ENCODE peak calls at places on chromosomes 1 and 21, in five cellular contexts. T is epithelial cell of esophagus, S is AG04450, R is lung, O is GM23338. M is an unnamed sample.

GRCh38 chr1:192445849-192446489 is 129.2 kb downstream of the RGS21 start:
- DNase-seq in T (peak), R (peak), O (peak), S (peak), M (no peak)

GRCh38 chr1:181134543-181135461 is 46.3 kb downstream of the IER5 start:
- DNase-seq in T (peak), R (no peak), S (peak), O (no peak), M (peak)

GRCh38 chr1:7455796-7456568 is 315.1 kb upstream of the VAMP3 start:
- DNase-seq in O (no peak), T (no peak), R (no peak), S (no peak), M (no peak)

GRCh38 chr1:151135433-151136385 is 10.7 kb downstream of the SEMA6C start:
- DNase-seq in O (peak), R (no peak), S (no peak), T (no peak), M (no peak)

GRCh38 chr1:108575241-108575850 is 15.4 kb downstream of the EEIG2 start:
- DNase-seq in S (no peak), R (no peak), O (no peak), T (no peak), M (no peak)

GRCh38 chr21:24444736-24445135 is 1162.5 kb downstream of the MRPL39 start:
- DNase-seq in S (no peak), T (no peak), R (no peak), O (no peak), M (no peak)

GRCh38 chr1:154851392-154852177 is 18.5 kb downstream of the KCNN3 start:
- DNase-seq in S (no peak), R (no peak), T (no peak), O (peak), M (no peak)

GRCh38 chr1:63891211-63891610 is 117.4 kb downstream of the ROR1 start:
- DNase-seq in T (no peak), S (no peak), R (no peak), O (peak), M (no peak)

GRCh38 chr1:93701619-93702018 is 20.0 kb upstream of the BCAR3 start:
- DNase-seq in O (no peak), R (no peak), S (peak), T (peak), M (peak)

GRCh38 chr1:205567716-205568115 is 63.2 kb downstream of the CDK18 start:
- DNase-seq in R (no peak), S (no peak), T (no peak), O (peak), M (no peak)

GRCh38 chr1:149844096-149844495 is 55.3 kb upstream of the BOLA1 start:
- DNase-seq in T (peak), O (peak), R (no peak), S (no peak), M (peak)

GRCh38 chr1:149844650-149845255 is 54.6 kb upstream of the BOLA1 start:
- DNase-seq in R (no peak), O (peak), T (no peak), S (no peak), M (no peak)

GRCh38 chr1:149846600-149847466 is 52.5 kb upstream of the BOLA1 start:
- DNase-seq in S (no peak), R (no peak), T (no peak), O (peak), M (no peak)

GRCh38 chr1:149845416-149845815 is 54.0 kb upstream of the BOLA1 start:
- DNase-seq in O (peak), R (no peak), T (no peak), S (no peak), M (no peak)

GRCh38 chr1:149846042-149846441 is 53.3 kb upstream of the BOLA1 start:
- DNase-seq in O (no peak), R (no peak), T (no peak), S (no peak), M (no peak)
- H3K4me3 ChIP-seq in O (peak), R (no peak), T (no peak), S (no peak), M (no peak)

GRCh38 chr1:1419812-1420653 is 1.0 kb downstream of the ANKRD65 start:
- DNase-seq in O (peak), S (no peak), T (no peak), R (no peak), M (no peak)
- H3K4me3 ChIP-seq in O (peak), S (no peak), T (peak), R (peak), M (peak)

DNA sequence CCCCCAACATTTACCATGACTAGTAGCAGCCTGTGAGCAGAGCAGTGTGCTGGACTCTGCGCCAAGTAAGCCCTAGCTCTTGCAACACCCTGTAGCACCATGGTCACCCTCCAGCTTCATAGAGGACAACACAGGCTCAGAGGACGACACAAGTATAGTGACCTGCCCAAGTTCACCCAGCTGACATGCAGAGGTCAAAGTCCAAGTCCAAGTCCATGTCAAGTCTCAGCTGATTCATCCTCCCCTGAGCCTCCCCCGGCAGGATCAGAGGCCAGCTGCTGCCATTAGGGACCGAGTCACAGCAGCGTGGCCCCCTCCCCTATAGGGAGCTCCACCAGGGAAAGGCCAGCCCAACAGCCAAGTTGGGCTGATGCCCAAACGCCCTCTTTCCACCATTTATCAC is 15.9 kb downstream of the SDC3 start:
- DNase-seq in T (no peak), O (no peak), R (no peak), S (no peak), M (no peak)
- H3K4me3 ChIP-seq in T (no peak), O (no peak), R (no peak), S (no peak), M (no peak)

DNA sequence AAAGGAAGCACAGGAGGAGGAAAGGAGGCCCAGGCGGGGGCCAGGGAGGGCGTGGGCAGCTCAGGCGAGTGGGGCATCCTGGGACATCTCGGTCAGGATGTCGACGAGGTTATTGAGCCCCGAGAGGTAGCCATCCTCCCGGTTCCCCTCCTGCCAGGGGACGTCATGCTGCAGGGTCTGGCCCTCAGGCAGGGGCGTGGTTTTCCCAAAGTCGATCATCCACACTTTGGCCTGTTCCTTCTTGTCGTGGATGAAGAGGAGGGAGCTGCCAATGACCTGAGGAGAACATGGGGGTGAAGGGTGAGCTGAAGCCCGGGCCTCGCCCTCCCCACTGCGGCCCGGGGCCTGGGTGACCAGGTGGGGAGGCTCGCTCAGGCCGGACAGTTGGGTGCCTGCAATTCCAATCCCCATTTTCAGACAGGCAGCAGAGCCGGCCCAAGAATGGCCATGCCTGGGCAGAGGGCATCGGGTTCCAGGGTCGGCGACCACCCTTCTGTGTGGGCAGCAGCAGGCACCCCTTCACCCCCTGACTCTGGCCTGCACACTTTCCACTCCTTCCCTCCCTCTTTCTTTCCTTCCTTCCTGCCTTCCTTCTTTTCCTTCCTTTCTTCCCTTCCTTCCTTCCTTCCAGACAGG is 86.2 kb downstream of the STUM start:
- DNase-seq in O (no peak), R (no peak), S (no peak), T (no peak), M (no peak)
- H3K4me3 ChIP-seq in O (no peak), R (no peak), S (no peak), T (no peak), M (no peak)

DNA sequence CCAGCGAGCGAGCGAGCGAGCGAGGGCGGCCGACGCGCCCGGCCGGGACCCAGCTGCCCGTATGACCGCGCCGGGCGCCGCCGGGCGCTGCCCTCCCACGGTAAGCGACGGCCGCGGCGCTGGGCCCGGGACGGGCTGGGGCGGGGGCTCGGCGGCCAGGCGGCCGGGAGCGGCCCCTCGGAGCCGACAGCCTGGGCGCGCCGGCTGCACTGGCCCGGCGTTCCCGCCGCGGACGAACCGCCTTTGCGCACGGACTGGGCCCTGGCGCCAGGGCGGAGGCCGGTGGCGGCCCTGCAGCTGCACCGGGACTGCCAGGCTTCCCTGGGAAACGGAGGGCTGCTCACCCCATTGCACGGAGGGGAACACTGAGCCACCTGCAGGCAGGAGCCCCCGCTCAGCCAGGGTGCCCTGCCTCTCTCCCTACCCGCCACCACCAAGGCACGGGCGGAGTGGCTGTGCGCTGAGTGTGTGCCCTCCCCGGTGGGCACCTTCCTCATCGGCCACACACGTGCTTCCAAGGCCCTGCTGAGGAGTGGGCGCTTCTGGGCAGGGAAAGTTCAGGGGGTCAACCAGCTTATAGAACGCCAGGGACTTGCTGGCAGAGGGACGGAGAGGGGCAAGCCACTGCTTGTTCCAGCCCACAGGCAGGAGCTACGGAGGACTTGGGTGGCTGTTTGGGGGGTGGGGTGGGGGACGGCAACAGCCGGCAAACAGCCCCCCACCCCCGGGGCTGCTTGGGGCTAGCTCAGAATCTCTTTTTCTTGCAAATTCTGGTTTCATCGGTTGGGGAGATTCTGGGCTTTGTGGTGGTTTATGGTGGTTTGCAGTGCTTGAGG is 532 bp downstream of the CSF1 start:
- DNase-seq in R (no peak), T (no peak), S (no peak), O (peak), M (no peak)
- H3K4me3 ChIP-seq in R (peak), T (peak), S (peak), O (peak), M (peak)

DNA sequence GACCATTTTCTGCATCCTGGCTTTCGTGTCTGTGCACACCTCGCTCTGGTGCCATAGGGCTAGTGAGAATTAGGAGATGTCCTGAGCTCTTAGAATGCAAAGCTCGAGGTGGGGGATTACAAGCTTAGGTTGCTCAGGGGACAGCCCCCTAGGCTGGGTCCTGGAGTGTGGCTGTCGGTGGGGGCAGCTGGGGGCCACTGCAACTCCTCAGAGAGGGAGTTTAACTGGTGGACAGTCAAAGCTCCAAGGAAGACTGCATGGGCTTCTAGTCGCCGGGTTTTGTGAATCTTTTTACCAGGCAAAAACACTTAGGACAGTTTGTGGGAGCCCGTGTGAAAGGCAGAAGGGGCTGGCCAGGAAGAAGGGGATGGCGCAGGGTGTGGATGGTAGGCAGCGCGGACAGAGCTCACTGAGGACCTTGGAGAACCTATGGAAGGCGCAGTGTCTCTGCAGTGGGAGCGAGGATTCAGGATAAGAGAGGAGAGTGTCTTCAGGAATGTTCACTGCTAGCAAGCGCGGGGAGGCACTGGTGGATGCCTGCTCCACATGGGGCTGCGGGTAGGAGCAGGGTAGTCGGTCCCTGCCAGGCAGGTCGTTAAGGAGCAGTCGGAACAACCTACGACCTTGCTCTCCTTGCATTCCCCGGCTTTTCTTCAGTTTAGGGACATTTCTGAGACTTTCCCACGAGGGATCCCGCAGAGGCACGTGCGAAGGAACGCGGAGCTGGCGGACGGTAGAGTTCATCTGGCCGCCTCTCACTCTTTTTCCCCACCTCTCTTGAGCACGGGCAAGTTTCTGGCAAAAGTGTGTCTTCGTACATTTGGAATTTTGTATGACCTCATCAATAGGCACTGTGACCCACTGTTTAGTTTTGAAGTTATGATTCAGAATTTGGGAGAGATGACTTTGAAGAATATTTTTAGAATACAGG is 12.9 kb upstream of the KCNE1 start:
- DNase-seq in R (no peak), S (no peak), T (peak), O (peak), M (no peak)
- H3K4me3 ChIP-seq in R (no peak), S (peak), T (peak), O (peak), M (peak)

GRCh38 chr21:16454371-16454770 is 724.6 kb downstream of the USP25 start:
- DNase-seq in S (no peak), T (peak), R (no peak), O (peak), M (no peak)

GRCh38 chr21:16455978-16456377 is 726.2 kb downstream of the USP25 start:
- DNase-seq in T (no peak), S (no peak), O (peak), R (no peak), M (peak)

GRCh38 chr21:16455526-16455925 is 725.7 kb downstream of the USP25 start:
- DNase-seq in R (no peak), T (no peak), S (no peak), O (no peak), M (no peak)

GRCh38 chr21:16460936-16461335 is 731.2 kb downstream of the USP25 start:
- DNase-seq in S (no peak), O (peak), R (no peak), T (no peak), M (no peak)

DNA sequence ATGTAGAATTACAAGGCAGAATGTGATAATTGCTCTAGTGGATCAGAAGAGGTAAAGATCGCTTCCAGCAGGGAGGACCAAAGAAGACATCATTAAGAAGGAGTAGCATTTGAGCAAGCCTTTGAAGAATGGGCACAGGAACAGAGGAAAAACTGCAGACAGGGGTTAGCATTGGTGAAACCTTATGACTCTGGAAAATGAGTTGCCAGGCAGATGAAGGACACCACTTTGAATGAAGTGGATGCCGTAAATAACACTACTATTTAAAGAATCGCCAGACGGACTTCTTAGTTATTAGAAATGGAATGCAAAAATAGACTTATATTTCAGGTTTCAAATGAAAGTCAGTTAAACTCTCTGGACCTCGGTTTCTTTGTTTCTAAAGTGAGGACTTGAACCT is 727.7 kb downstream of the USP25 start:
- DNase-seq in S (no peak), O (no peak), R (no peak), T (no peak), M (no peak)
- H3K4me3 ChIP-seq in S (no peak), O (no peak), R (no peak), T (no peak), M (no peak)

GRCh38 chr1:115912116-115912515 is 64.2 kb upstream of the SLC22A15 start:
- DNase-seq in R (no peak), T (no peak), S (no peak), O (no peak), M (no peak)
- H3K4me3 ChIP-seq in R (no peak), T (no peak), S (no peak), O (no peak), M (no peak)

M was measured in skeletal muscle cell.